ENCODE peak calls at places on chromosomes 2 and 18, in six cellular contexts. O, M, Z, F, V and E are unnamed samples.

GRCh38 chr2:235300368-235301201 is 193.3 kb upstream of the AGAP1 start:
- DNase-seq in Z (no peak), V (no peak), O (no peak), F (no peak), M (no peak), E (no peak)

GRCh38 chr2:202780514-202781021 is 91.0 kb downstream of the ICA1L start:
- DNase-seq in V (no peak), F (no peak), Z (no peak), M (peak; percentile 39), O (no peak), E (no peak)

GRCh38 chr2:240513544-240514287 is 44.1 kb downstream of the ANKMY1 start:
- DNase-seq in M (peak; percentile 71), V (peak; percentile 87), O (no peak), Z (peak; percentile 87), F (peak; percentile 72), E (peak; percentile 79)

GRCh38 chr18:22189431-22189830 is 20.0 kb downstream of the GATA6 start:
- DNase-seq in F (no peak), Z (no peak), O (no peak), M (no peak), V (no peak), E (no peak)

GRCh38 chr2:23592061-23592685 is 207.2 kb downstream of the KLHL29 start:
- DNase-seq in V (no peak), O (no peak), F (no peak), Z (no peak), M (no peak), E (no peak)

GRCh38 chr18:3411854-3412268 is 38.1 kb upstream of the TGIF1 start:
- DNase-seq in F (no peak), Z (no peak), M (no peak), V (no peak), O (no peak), E (no peak)

GRCh38 chr2:65922030-65922429 is 489.6 kb upstream of the SPRED2 start:
- DNase-seq in V (no peak), F (no peak), Z (no peak), O (no peak), M (no peak), E (no peak)

GRCh38 chr2:52445720-52446119 is 1321.9 kb upstream of the CHAC2 start:
- DNase-seq in M (no peak), V (no peak), O (no peak), Z (no peak), F (no peak), E (no peak)

GRCh38 chr2:102116675-102117471 is 25.7 kb upstream of the IL1R1 start:
- DNase-seq in O (no peak), V (no peak), Z (no peak), F (no peak), M (no peak), E (no peak)

GRCh38 chr2:18940184-18940583 is 350.8 kb upstream of the NT5C1B start:
- DNase-seq in Z (no peak), F (no peak), M (peak; percentile 17), V (no peak), O (no peak), E (no peak)

GRCh38 chr2:201813996-201814845 is 7.9 kb downstream of the CDK15 start:
- DNase-seq in F (no peak), M (no peak), V (peak; percentile 41), O (no peak), Z (no peak), E (no peak)

GRCh38 chr2:144663217-144663616 is 143.3 kb upstream of the ZEB2 start:
- DNase-seq in O (no peak), F (no peak), V (no peak), M (no peak), Z (no peak), E (no peak)

GRCh38 chr18:63518178-63519012 is 23.8 kb upstream of the SERPINB12 start:
- DNase-seq in F (peak; percentile 75), V (peak; percentile 35), O (peak; percentile 39), M (peak; percentile 16), Z (peak; percentile 87), E (peak; percentile 31)

GRCh38 chr2:137826373-137827372 is 137.6 kb upstream of the HNMT start:
- DNase-seq in M (peak; percentile 19), O (no peak), F (no peak), Z (peak; percentile 4), V (no peak), E (no peak)

GRCh38 chr18:44715245-44715644 is 34.6 kb downstream of the SETBP1 start:
- DNase-seq in O (no peak), Z (no peak), M (no peak), V (no peak), F (no peak), E (no peak)

GRCh38 chr2:54000524-54000923 is 29.7 kb upstream of the PSME4 start:
- DNase-seq in M (no peak), F (no peak), V (no peak), O (no peak), Z (peak; percentile 4), E (no peak)

GRCh38 chr2:30149976-30150375 is 3.2 kb downstream of the YPEL5 start:
- DNase-seq in O (no peak), V (no peak), Z (no peak), M (no peak), F (no peak), E (no peak)

DNA sequence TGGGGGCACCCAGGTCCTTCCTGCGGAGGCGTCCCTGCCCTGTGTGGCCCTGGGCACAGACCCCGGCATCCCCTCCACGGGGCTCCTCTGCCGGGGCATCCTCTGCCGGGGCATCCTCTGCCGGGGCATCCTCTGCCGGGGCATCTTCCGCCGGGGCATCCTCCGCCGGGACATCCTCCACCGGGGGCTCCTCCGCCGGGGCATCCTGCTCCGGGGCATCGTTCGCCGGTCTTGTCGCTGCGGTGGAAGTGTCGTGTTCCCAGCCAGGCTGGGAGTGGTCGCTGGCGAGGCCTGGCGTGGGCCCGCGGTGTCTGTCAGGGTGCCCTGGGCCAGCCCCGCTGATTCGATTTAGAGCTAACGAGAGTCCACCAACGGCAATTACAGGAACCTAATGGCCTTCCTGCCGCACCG is 115.0 kb downstream of the NFATC1 start:
- DNase-seq in Z (no peak), F (no peak), O (no peak), V (no peak), M (no peak), E (no peak)
- TF ChIP-seq GABPA in Z (no peak), F (no peak), O (no peak), V (no peak), M (no peak), E (no peak)

DNA sequence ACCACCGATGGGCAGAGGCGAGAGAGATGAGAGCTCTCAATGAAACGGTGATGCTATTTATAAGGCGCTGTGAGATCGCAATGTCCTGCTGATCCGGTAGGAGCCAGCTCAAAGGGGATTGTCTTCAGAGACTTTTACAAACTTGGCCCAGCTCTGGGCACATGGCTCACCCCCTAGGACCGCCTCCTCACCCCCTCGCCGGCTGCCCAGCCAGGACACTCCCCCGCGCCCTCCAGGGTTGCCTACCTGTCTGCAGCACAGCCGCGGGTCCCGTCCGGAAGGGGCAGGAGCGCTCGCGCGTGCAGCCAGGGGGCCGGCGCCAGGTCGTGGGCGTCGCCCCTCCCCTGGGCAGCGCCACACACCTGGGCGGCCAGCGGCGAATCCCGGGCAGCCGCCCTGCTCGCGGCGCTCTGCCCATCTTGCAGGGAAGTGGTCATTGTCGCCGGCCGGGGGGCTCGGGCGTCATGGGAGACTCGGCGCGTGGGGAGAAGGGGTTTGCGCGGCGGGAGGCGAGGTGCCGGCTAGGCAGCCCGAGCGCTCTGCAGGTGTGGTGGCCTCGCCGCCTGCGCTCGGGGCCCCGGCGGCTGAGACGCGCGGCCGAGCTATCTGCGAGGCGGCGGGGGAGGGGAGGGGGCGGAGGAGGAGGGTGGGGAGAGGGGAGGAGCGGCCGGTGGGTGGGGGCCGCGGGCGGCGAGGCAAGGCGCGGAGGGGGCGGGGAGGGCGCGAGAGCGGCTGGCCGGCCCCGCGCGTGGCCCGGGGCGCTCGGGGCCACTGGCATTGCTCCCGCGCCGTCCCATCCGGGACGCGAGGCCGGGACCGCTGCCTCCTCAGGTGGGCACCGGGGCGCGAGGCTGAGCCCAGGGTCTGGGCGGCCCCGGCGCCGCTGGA is at the start of gene GRB14:
- DNase-seq in M (no peak), F (peak; percentile 32), Z (no peak), O (peak; percentile 62), V (peak; percentile 90), E (no peak)
- TF ChIP-seq GABPA in M (no peak), F (no peak), Z (no peak), O (no peak), V (no peak), E (no peak)

DNA sequence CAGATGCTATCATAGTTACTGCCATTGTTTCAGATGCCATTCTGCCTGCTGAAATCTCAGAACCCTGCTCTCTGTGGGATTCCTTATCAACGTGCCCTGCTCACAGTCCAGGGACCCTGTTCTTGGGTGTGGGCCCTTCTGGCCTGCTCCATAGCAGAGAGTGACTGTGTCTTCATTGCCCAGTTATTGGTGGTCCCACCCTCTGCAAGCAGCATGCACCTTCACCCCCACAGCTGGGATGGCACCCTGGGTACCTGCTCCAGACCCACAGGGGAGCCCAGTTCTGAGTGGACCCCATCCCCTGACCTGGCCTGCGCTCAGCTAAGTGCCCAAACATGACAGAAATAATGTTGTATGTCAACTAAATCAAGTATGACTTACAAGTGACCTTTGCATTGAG is 36.6 kb downstream of the SMIM21 start:
- DNase-seq in Z (no peak), O (no peak), F (no peak), V (no peak), M (no peak), E (no peak)
- TF ChIP-seq GABPA in Z (no peak), O (no peak), F (no peak), V (no peak), M (no peak), E (no peak)

DNA sequence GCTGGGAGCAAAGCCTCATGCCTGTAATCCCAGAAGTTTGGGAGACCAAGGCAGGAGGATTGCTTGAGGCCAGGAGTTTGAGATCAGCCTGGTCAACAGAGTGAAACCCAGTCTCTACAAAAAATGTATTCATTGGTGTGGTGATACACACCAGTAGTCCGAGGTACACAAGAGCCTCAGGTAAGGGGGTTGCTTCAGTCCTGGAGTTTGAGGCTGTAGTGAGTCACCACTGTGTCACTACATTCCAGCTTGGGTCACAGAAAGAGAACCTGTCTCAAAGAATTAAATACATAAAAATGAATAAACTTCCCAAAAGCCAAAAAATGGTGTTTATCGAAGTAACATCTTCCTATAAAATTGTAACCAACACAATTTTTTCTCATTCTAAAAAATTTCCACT is 568.1 kb upstream of the LINC00305 start:
- DNase-seq in V (no peak), M (no peak), Z (no peak), F (no peak), O (no peak), E (no peak)
- TF ChIP-seq GABPA in V (no peak), M (no peak), Z (no peak), F (no peak), O (no peak), E (no peak)

DNA sequence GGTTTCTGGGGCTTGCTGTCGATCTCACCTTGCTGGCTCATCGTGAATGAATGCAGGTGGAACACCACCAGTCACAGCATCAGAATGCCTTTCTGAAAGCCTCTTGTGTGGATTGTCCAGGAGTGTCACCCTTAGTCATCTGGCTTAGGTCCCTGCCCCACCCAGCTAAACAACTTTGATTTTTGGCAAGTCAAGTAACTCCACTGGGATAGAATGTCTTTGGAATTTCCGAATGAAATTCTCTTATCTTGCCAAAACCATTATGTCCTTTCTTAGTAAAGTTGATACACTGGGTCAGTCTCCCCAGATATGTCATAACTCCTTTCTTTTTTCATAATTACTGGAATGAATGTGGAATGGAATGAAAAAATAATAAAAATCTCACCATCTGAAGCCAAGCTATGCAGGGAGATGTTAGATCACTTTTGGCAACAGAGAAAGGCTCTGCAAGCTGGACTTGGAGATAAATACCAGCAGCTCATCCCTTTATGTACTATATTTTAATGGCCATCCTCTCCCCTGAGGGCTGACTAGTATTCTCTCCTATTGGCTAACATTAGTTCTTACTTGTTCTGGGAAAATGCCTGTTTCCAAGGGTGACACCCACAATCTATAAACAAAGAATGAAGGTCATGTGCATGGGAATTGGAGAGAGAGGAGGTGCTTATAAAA is 35.4 kb downstream of the INSIG2 start:
- DNase-seq in O (no peak), F (peak; percentile 36), M (no peak), V (no peak), Z (no peak), E (no peak)
- TF ChIP-seq GABPA in O (no peak), F (no peak), M (no peak), V (no peak), Z (no peak), E (no peak)